ENCODE peak calls at places on chromosomes 2 and 18, in six cellular contexts. One of them, this sample, is unnamed.

GRCh38 chr2:70241338-70241737 is 7.1 kb downstream of the TIA1 start:
- DNase-seq in BJ: no peak
- DNase-seq in Peyer's patch: no peak
- DNase-seq in transverse colon: no peak
- DNase-seq in naive thymus-derived CD4-positive, alpha-beta T cell: no peak
- DNase-seq in cardiac fibroblast: peak
- DNase-seq in this sample: no peak

GRCh38 chr2:111897924-111898702 is at the start of gene MERTK:
- DNase-seq in BJ: no peak
- DNase-seq in naive thymus-derived CD4-positive, alpha-beta T cell: peak
- DNase-seq in transverse colon: peak
- DNase-seq in Peyer's patch: peak
- DNase-seq in cardiac fibroblast: peak
- DNase-seq in this sample: peak

GRCh38 chr2:17979707-17980106 is 101.2 kb downstream of the KCNS3 start:
- DNase-seq in cardiac fibroblast: peak
- DNase-seq in Peyer's patch: no peak
- DNase-seq in transverse colon: no peak
- DNase-seq in naive thymus-derived CD4-positive, alpha-beta T cell: no peak
- DNase-seq in BJ: peak
- DNase-seq in this sample: no peak

GRCh38 chr18:68679531-68679930 is 35.4 kb downstream of the TMX3 start:
- DNase-seq in Peyer's patch: no peak
- DNase-seq in naive thymus-derived CD4-positive, alpha-beta T cell: no peak
- DNase-seq in cardiac fibroblast: peak
- DNase-seq in transverse colon: no peak
- DNase-seq in BJ: peak
- DNase-seq in this sample: no peak

GRCh38 chr2:174124171-174124570 is 124.2 kb downstream of the OLA1 start:
- DNase-seq in Peyer's patch: no peak
- DNase-seq in naive thymus-derived CD4-positive, alpha-beta T cell: no peak
- DNase-seq in BJ: no peak
- DNase-seq in cardiac fibroblast: no peak
- DNase-seq in transverse colon: no peak
- DNase-seq in this sample: no peak

GRCh38 chr2:237536083-237536415 is 30.3 kb upstream of the PRLH start:
- DNase-seq in naive thymus-derived CD4-positive, alpha-beta T cell: no peak
- DNase-seq in Peyer's patch: no peak
- DNase-seq in cardiac fibroblast: no peak
- DNase-seq in transverse colon: no peak
- DNase-seq in BJ: no peak
- DNase-seq in this sample: no peak

GRCh38 chr2:73063909-73064875 is 7.3 kb downstream of the SFXN5 start:
- DNase-seq in cardiac fibroblast: peak
- DNase-seq in naive thymus-derived CD4-positive, alpha-beta T cell: no peak
- DNase-seq in transverse colon: peak
- DNase-seq in BJ: peak
- DNase-seq in Peyer's patch: no peak
- DNase-seq in this sample: no peak

GRCh38 chr2:100733344-100734187 is 86.4 kb upstream of the NPAS2 start:
- DNase-seq in transverse colon: no peak
- DNase-seq in Peyer's patch: no peak
- DNase-seq in naive thymus-derived CD4-positive, alpha-beta T cell: no peak
- DNase-seq in cardiac fibroblast: peak
- DNase-seq in BJ: no peak
- DNase-seq in this sample: no peak

GRCh38 chr18:77101410-77102245 is 31.0 kb downstream of the MBP start:
- DNase-seq in transverse colon: peak
- DNase-seq in cardiac fibroblast: peak
- DNase-seq in BJ: peak
- DNase-seq in Peyer's patch: no peak
- DNase-seq in naive thymus-derived CD4-positive, alpha-beta T cell: no peak
- DNase-seq in this sample: no peak

GRCh38 chr2:190478572-190478971 is 56.0 kb downstream of the NEMP2 start:
- DNase-seq in transverse colon: no peak
- DNase-seq in BJ: no peak
- DNase-seq in cardiac fibroblast: no peak
- DNase-seq in Peyer's patch: no peak
- DNase-seq in naive thymus-derived CD4-positive, alpha-beta T cell: no peak
- DNase-seq in this sample: no peak
- H3K4me3 ChIP-seq in transverse colon: no peak
- H3K4me3 ChIP-seq in BJ: no peak
- H3K4me3 ChIP-seq in cardiac fibroblast: no peak
- H3K4me3 ChIP-seq in Peyer's patch: no peak
- H3K4me3 ChIP-seq in naive thymus-derived CD4-positive, alpha-beta T cell: no peak
- H3K4me3 ChIP-seq in this sample: no peak

GRCh38 chr2:238893349-238894000 is 45.6 kb downstream of the TWIST2 start:
- DNase-seq in BJ: no peak
- DNase-seq in cardiac fibroblast: no peak
- DNase-seq in transverse colon: no peak
- DNase-seq in naive thymus-derived CD4-positive, alpha-beta T cell: no peak
- DNase-seq in Peyer's patch: no peak
- DNase-seq in this sample: no peak

GRCh38 chr2:238895901-238896600 is 48.2 kb downstream of the TWIST2 start:
- DNase-seq in cardiac fibroblast: peak
- DNase-seq in BJ: peak
- DNase-seq in naive thymus-derived CD4-positive, alpha-beta T cell: no peak
- DNase-seq in Peyer's patch: no peak
- DNase-seq in transverse colon: peak
- DNase-seq in this sample: no peak

GRCh38 chr2:238895361-238895882 is 47.5 kb downstream of the TWIST2 start:
- DNase-seq in cardiac fibroblast: peak
- DNase-seq in transverse colon: no peak
- DNase-seq in naive thymus-derived CD4-positive, alpha-beta T cell: no peak
- DNase-seq in BJ: no peak
- DNase-seq in Peyer's patch: no peak
- DNase-seq in this sample: no peak

GRCh38 chr2:238894226-238894949 is 46.5 kb downstream of the TWIST2 start:
- DNase-seq in Peyer's patch: no peak
- DNase-seq in transverse colon: no peak
- DNase-seq in BJ: no peak
- DNase-seq in cardiac fibroblast: no peak
- DNase-seq in naive thymus-derived CD4-positive, alpha-beta T cell: no peak
- DNase-seq in this sample: no peak

DNA sequence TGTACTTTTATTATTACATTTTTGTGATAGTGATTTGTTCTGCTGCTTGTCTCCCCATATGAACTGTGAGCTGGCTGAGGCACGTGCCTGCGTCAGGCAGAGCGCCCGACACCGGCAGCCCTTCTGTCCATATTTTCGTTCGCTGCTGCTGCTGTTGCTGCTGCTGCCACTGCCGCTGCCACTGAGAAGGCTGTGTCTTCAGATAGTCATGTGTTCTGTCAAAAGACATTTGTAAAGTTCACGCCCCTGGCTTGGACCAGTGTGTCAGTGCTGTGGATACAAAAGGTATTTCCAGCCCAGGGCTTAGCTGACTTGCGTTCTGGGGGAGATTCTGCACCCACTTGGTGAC is 47.0 kb downstream of the TWIST2 start:
- DNase-seq in cardiac fibroblast: no peak
- DNase-seq in transverse colon: no peak
- DNase-seq in naive thymus-derived CD4-positive, alpha-beta T cell: no peak
- DNase-seq in BJ: no peak
- DNase-seq in Peyer's patch: no peak
- DNase-seq in this sample: no peak
- H3K4me3 ChIP-seq in cardiac fibroblast: no peak
- H3K4me3 ChIP-seq in transverse colon: no peak
- H3K4me3 ChIP-seq in naive thymus-derived CD4-positive, alpha-beta T cell: no peak
- H3K4me3 ChIP-seq in BJ: no peak
- H3K4me3 ChIP-seq in Peyer's patch: no peak
- H3K4me3 ChIP-seq in this sample: no peak

DNA sequence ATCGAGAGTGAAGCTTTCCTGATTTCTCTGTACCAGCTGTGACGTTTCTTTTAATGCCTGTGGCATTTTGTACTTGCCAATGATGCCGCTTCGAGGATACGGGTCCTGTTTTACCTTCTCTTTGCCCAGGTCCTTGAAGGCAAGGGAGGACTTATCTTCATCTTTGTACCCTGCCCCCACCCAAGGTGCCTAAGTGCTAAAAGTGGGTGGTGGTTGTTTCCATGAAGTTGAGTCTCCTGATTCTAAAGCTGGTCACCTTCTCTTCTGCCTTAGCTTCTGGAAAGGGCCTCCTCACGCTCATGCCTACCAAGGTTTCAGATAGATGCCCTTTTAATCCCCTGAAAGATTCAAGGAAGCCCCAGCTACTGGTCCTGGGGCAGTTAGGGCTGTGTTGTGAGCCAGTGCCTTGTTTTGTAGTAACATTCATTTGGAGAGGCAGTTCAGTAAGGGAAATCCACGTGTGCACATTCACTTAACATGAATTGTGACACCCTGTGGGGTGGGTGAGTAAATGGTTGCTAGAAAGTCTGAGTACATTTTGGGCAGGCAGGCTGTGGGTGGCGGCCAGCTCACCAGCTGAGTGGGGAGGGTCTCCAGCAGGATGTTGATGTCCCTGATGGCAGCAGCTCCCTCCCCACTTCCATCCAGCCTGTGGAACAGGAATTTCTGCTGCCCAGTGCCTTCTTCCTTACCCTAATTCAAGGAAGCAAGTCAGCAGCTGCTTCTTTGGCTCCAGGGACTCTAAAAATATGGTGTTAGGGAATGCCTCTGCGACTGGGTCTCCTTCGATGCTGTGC is 6.2 kb downstream of the LBH start:
- DNase-seq in Peyer's patch: no peak
- DNase-seq in cardiac fibroblast: peak
- DNase-seq in transverse colon: no peak
- DNase-seq in BJ: no peak
- DNase-seq in naive thymus-derived CD4-positive, alpha-beta T cell: no peak
- DNase-seq in this sample: no peak
- H3K4me3 ChIP-seq in Peyer's patch: no peak
- H3K4me3 ChIP-seq in cardiac fibroblast: no peak
- H3K4me3 ChIP-seq in transverse colon: no peak
- H3K4me3 ChIP-seq in BJ: no peak
- H3K4me3 ChIP-seq in naive thymus-derived CD4-positive, alpha-beta T cell: peak
- H3K4me3 ChIP-seq in this sample: no peak

GRCh38 chr2:120428748-120429147 is 82.8 kb downstream of the INHBB start:
- DNase-seq in naive thymus-derived CD4-positive, alpha-beta T cell: no peak
- DNase-seq in BJ: no peak
- DNase-seq in transverse colon: no peak
- DNase-seq in cardiac fibroblast: no peak
- DNase-seq in Peyer's patch: no peak
- DNase-seq in this sample: no peak
- H3K4me3 ChIP-seq in naive thymus-derived CD4-positive, alpha-beta T cell: no peak
- H3K4me3 ChIP-seq in BJ: no peak
- H3K4me3 ChIP-seq in transverse colon: no peak
- H3K4me3 ChIP-seq in cardiac fibroblast: no peak
- H3K4me3 ChIP-seq in Peyer's patch: no peak
- H3K4me3 ChIP-seq in this sample: no peak

GRCh38 chr2:33762636-33763035 is 163.5 kb upstream of the FAM98A start:
- DNase-seq in Peyer's patch: no peak
- DNase-seq in naive thymus-derived CD4-positive, alpha-beta T cell: no peak
- DNase-seq in transverse colon: no peak
- DNase-seq in cardiac fibroblast: no peak
- DNase-seq in BJ: no peak
- DNase-seq in this sample: no peak
- H3K4me3 ChIP-seq in Peyer's patch: no peak
- H3K4me3 ChIP-seq in naive thymus-derived CD4-positive, alpha-beta T cell: no peak
- H3K4me3 ChIP-seq in transverse colon: no peak
- H3K4me3 ChIP-seq in cardiac fibroblast: no peak
- H3K4me3 ChIP-seq in BJ: no peak
- H3K4me3 ChIP-seq in this sample: no peak

DNA sequence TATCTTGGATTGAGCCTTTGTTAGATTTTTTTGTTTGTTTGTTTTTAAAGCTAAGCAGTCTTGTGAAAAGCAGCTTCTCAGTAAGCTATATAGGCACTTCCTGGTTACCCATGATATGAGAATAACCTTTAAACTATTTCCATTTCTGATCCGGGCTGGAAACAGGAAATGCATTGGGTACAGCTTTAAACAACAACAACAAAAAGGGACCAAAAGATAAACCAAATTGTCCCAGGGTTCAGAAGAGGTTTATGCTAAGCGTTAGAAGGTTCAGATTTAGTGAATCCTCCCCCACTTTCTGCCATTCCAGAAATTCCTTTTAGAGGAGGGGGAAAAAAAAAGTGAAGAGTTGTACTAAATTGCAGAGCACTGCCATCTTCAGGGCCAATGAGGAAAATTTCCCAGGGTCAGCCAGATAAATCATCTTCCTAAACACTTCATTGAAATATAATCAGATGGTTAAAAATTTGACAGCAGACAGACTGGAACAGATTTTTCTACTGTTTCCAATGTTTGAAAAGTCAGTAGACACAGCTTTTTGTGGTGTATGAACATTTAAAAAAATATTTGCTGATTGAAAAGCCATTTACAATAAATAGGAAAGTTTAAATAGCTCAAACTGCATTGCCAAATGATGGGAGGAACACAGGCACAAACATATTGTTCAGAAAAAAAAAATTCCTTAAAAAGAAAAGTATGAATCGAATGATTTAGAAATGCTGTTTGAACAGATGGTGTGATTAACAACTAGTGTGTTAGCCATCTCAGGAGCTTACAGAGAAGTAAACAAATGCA is 190.0 kb upstream of the TANK start:
- DNase-seq in transverse colon: peak
- DNase-seq in cardiac fibroblast: peak
- DNase-seq in Peyer's patch: no peak
- DNase-seq in naive thymus-derived CD4-positive, alpha-beta T cell: peak
- DNase-seq in BJ: peak
- DNase-seq in this sample: peak
- H3K4me3 ChIP-seq in transverse colon: no peak
- H3K4me3 ChIP-seq in cardiac fibroblast: peak
- H3K4me3 ChIP-seq in Peyer's patch: no peak
- H3K4me3 ChIP-seq in naive thymus-derived CD4-positive, alpha-beta T cell: no peak
- H3K4me3 ChIP-seq in BJ: no peak
- H3K4me3 ChIP-seq in this sample: no peak

DNA sequence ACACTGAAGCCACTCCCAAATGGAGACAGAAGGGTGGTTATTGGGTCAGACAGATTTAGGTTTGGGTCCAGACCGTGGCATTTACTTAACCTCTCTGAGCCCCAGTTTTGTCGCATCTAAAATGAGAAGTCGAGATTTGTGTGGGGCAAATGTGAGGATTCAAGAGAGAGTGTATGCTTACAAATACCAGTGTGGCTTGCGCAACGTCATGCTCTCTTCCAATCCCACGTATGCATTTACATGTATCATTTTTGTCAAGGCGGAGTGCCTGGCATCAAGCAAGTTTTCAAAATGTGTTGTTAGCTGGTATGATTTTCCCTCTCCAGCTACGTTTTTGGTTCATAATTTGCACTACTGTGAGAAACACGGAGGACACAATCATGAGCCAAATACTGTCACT is 197.9 kb downstream of the EPHA4 start:
- DNase-seq in transverse colon: no peak
- DNase-seq in BJ: no peak
- DNase-seq in Peyer's patch: no peak
- DNase-seq in naive thymus-derived CD4-positive, alpha-beta T cell: no peak
- DNase-seq in cardiac fibroblast: no peak
- DNase-seq in this sample: no peak
- H3K4me3 ChIP-seq in transverse colon: no peak
- H3K4me3 ChIP-seq in BJ: no peak
- H3K4me3 ChIP-seq in Peyer's patch: no peak
- H3K4me3 ChIP-seq in naive thymus-derived CD4-positive, alpha-beta T cell: no peak
- H3K4me3 ChIP-seq in cardiac fibroblast: no peak
- H3K4me3 ChIP-seq in this sample: no peak

DNA sequence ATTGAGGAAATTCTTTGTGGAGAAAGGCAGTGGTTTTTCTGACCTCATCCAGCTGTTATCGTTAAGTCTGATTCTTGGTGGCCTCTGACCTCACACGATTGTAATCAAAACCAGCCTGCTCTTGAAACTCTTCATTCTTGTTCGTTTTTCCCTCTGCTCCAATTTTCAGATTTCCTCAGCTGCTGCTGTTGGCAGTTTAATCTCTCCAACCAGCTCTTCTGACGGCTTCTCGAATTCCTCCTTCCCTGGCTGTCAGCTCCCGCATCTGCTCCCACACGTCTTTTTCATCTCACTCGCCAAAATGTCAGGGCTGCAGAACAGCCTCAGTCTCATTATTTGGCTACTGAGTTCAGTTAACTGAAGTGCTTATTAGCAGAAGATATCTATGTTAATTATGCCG is 136.1 kb downstream of the DCDC2C start:
- DNase-seq in transverse colon: no peak
- DNase-seq in Peyer's patch: no peak
- DNase-seq in naive thymus-derived CD4-positive, alpha-beta T cell: no peak
- DNase-seq in BJ: no peak
- DNase-seq in cardiac fibroblast: no peak
- DNase-seq in this sample: no peak
- H3K4me3 ChIP-seq in transverse colon: no peak
- H3K4me3 ChIP-seq in Peyer's patch: no peak
- H3K4me3 ChIP-seq in naive thymus-derived CD4-positive, alpha-beta T cell: no peak
- H3K4me3 ChIP-seq in BJ: no peak
- H3K4me3 ChIP-seq in cardiac fibroblast: no peak
- H3K4me3 ChIP-seq in this sample: no peak